ENCODE peak calls at places on chromosomes 5 and 9, in four cellular contexts. Y is Karpas-422, Z is SK-MEL-5, A is H54. I is an unnamed sample.

GRCh38 chr5:135269828-135270545 is 129.0 kb downstream of the MACROH2A1 start:
- DNase-seq in Y (peak; percentile 38), Z (no peak), A (no peak), I (peak; percentile 75)

GRCh38 chr5:134614461-134615085 is 18.1 kb downstream of the SAR1B start:
- DNase-seq in Y (no peak), Z (no peak), A (no peak), I (peak; percentile 18)

GRCh38 chr5:76717222-76718083 is 1.5 kb downstream of the F2R start:
- DNase-seq in Y (peak; percentile 12), Z (no peak), A (no peak), I (no peak)

GRCh38 chr9:69919461-69920061 is 98.9 kb downstream of the CFAP95 start:
- DNase-seq in Y (peak; percentile 78), Z (peak; percentile 77), A (peak; percentile 42), I (peak; percentile 63)

GRCh38 chr5:93581738-93582414 is 857 bp upstream of the NR2F1-AS1 start:
- DNase-seq in Y (no peak), Z (peak; percentile 43), A (no peak), I (no peak)

GRCh38 chr9:72509635-72510034 is 11.8 kb upstream of the TMC1 start:
- DNase-seq in Y (no peak), Z (no peak), A (no peak), I (peak; percentile 16)

GRCh38 chr5:172696171-172696849 is 55.2 kb downstream of the NEURL1B start:
- DNase-seq in Y (no peak), Z (no peak), A (no peak), I (peak; percentile 38)

GRCh38 chr9:116212986-116213672 is 59.5 kb downstream of the PAPPA start:
- DNase-seq in Y (no peak), Z (no peak), A (no peak), I (no peak)

GRCh38 chr5:53002491-53002890 is 13.3 kb downstream of the ITGA2 start:
- DNase-seq in Y (no peak), Z (no peak), A (no peak), I (no peak)

GRCh38 chr5:15510092-15510491 is 10.1 kb downstream of the FBXL7 start:
- DNase-seq in Y (no peak), Z (no peak), A (no peak), I (peak; percentile 64)

GRCh38 chr9:75389096-75389495 is 300.8 kb downstream of the OSTF1 start:
- DNase-seq in Y (no peak), Z (no peak), A (no peak), I (no peak)

GRCh38 chr9:32419921-32420320 is 35.5 kb downstream of the ACO1 start:
- DNase-seq in Y (no peak), Z (no peak), A (no peak), I (no peak)

GRCh38 chr9:8895498-8896224 is 1096.1 kb upstream of the DMAC1 start:
- DNase-seq in Y (peak; percentile 73), Z (peak; percentile 56), A (peak; percentile 9), I (no peak)

GRCh38 chr9:92185681-92186080 is 70.5 kb upstream of the SPTLC1 start:
- DNase-seq in Y (no peak), Z (no peak), A (no peak), I (no peak)

GRCh38 chr9:111013250-111013649 is 25.0 kb downstream of the LPAR1 start:
- DNase-seq in Y (no peak), Z (no peak), A (no peak), I (no peak)